ENCODE peak calls at places on chromosomes 5 and 9, in eight cellular contexts. A is mammary epithelial cell, T is right atrium auricular region, P is AG04449, W is IMR-90, Q is astrocyte of the cerebellum, X is foreskin fibroblast, N is upper lobe of left lung. L is an unnamed sample.
A peak's percentile ranks its signal among the peaks of the same experiment; 100 is the strongest.

GRCh38 chr9:133619791-133620190 is 10.6 kb upstream of the FAM163B start:
- DNase-seq in Q (no peak), T (no peak), X (no peak), A (no peak), W (no peak), P (no peak), N (no peak), L (no peak)

GRCh38 chr5:153797484-153797883 is 241.2 kb downstream of the FAM114A2 start:
- DNase-seq in A (no peak), T (no peak), W (no peak), Q (no peak), N (no peak), X (no peak), P (no peak), L (no peak)

GRCh38 chr9:70081120-70081495 is 37.5 kb downstream of the MAMDC2 start:
- DNase-seq in N (no peak), Q (peak; percentile 50), A (peak; percentile 64), X (peak; percentile 86), P (no peak), W (peak; percentile 76), T (no peak), L (peak; percentile 44)

GRCh38 chr5:176548967-176549444 is at the start of gene CDHR2:
- DNase-seq in Q (no peak), N (no peak), A (no peak), X (no peak), W (no peak), P (no peak), T (no peak), L (no peak)

GRCh38 chr5:1881731-1882336 is 891 bp downstream of the IRX4 start:
- DNase-seq in Q (no peak), X (no peak), N (peak; percentile 81), W (no peak), P (no peak), A (peak; percentile 53), T (no peak), L (no peak)

GRCh38 chr5:39816111-39816834 is 391.5 kb upstream of the DAB2 start:
- DNase-seq in P (no peak), X (no peak), N (no peak), T (no peak), Q (no peak), A (no peak), W (no peak), L (no peak)

GRCh38 chr9:27053369-27054057 is 48.0 kb upstream of the LRRC19 start:
- DNase-seq in Q (no peak), P (no peak), A (no peak), N (no peak), X (no peak), T (no peak), W (peak; percentile 34), L (no peak)

GRCh38 chr5:3943803-3944202 is 348.2 kb downstream of the IRX1 start:
- DNase-seq in W (no peak), Q (no peak), T (no peak), X (no peak), N (no peak), P (no peak), A (no peak), L (no peak)

GRCh38 chr9:126113176-126113575 is 213.5 kb upstream of the MVB12B start:
- DNase-seq in A (no peak), P (no peak), Q (no peak), N (no peak), W (no peak), T (no peak), X (no peak), L (no peak)

GRCh38 chr9:95116002-95116819 is 201.3 kb downstream of the FANCC start:
- DNase-seq in T (no peak), P (no peak), Q (no peak), W (no peak), X (no peak), A (no peak), N (no peak), L (no peak)

GRCh38 chr9:133734600-133735414 is 3.3 kb downstream of the SARDH start:
- DNase-seq in T (no peak), X (no peak), P (no peak), Q (no peak), A (no peak), N (peak; percentile 70), W (no peak), L (no peak)

GRCh38 chr5:116358911-116359418 is 215.7 kb downstream of the SEMA6A start:
- DNase-seq in T (no peak), A (no peak), N (no peak), X (no peak), W (no peak), Q (no peak), P (no peak), L (no peak)

GRCh38 chr9:15249042-15249818 is 57.8 kb downstream of the TTC39B start:
- DNase-seq in T (no peak), Q (peak; percentile 6), N (no peak), W (peak; percentile 87), X (peak; percentile 69), A (no peak), P (peak; percentile 24), L (peak; percentile 24)

GRCh38 chr9:92439921-92440750 is 15.9 kb upstream of the OMD start:
- DNase-seq in Q (no peak), W (peak; percentile 90), P (peak; percentile 26), A (peak; percentile 88), X (peak; percentile 71), T (no peak), N (no peak), L (peak; percentile 46)

GRCh38 chr5:154087260-154087659 is 48.5 kb downstream of the MFAP3 start:
- DNase-seq in N (no peak), W (no peak), A (no peak), X (no peak), T (no peak), Q (peak; percentile 54), P (no peak), L (no peak)

DNA sequence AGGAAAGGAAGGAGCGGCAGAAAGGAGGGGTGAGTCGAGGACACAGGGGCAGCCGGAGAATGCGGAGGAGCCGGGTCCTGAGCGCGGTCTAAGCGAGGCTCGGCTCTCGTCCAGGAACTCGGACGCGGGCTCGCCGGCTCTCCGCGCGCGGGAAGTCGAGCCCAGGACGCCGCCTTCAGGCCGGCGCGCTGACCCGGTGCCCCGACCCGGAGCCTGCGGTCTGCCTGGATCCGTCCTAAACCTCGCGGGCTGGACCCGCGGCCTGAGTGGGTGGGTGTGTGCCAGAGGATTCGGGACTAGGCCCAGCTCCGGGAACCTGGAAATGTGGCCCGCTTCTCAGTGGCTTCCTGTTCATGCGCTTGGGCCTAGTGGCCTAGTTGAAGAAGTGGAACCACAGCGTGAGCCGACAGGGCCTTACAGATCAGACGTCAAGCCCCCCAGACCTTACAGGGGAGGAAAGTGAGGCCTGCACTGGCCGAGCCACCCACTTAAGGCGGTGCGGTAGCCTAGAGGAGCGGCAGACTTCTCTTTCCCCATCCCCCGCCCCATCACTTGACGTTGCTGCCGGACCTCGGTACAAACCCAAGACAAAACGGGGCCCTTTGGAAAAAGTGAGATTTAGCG is 1.2 kb downstream of the CDKN2B-AS1 start:
- DNase-seq in A (no peak), T (peak; percentile 59), X (no peak), P (no peak), N (peak; percentile 93), W (peak; percentile 55), Q (no peak), L (no peak)
- H3K4me3 ChIP-seq in A (peak overlapping the region; percentile 94), T (peak overlapping the region; percentile 72), X (peak overlapping the region; percentile 90), P (peak overlapping the region; percentile 87), N (peak overlapping the region; percentile 96), W (peak overlapping the region; percentile 77), Q (peak overlapping the region; percentile 78), L (peak overlapping the region; percentile 91)

GRCh38 chr5:155898284-155898683 is 428.7 kb upstream of the SGCD start:
- DNase-seq in A (no peak), N (no peak), X (no peak), P (no peak), W (no peak), T (no peak), Q (no peak), L (no peak)
- H3K4me3 ChIP-seq in A (no peak overlapping the region), N (no peak overlapping the region), X (no peak overlapping the region), P (no peak overlapping the region), W (no peak overlapping the region), T (no peak overlapping the region), Q (no peak overlapping the region), L (no peak overlapping the region)

DNA sequence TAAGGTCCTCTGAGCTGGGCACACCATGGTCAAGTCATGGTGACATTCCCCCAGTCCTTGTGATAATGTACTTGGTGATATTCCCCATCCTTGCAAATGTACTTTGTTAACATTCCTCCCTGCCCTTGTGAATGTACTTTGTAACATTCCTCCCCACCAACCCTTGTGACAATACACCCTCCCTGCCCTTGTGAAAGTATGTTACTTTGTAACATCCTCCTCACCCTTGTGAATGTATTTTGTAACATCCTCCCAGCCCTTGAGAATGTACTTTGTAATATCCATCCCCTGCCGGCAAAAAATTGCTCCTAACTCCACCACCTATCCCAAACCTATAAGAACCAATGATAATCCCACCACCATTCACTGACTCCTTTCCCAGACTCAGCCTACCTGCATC is 53.3 kb downstream of the RAPGEF6 start:
- DNase-seq in W (no peak), N (no peak), Q (no peak), T (no peak), X (no peak), A (no peak), P (no peak), L (no peak)
- H3K4me3 ChIP-seq in W (no peak overlapping the region), N (no peak overlapping the region), Q (no peak overlapping the region), T (no peak overlapping the region), X (no peak overlapping the region), A (no peak overlapping the region), P (no peak overlapping the region), L (no peak overlapping the region)

GRCh38 chr5:81609810-81610375 is 141.0 kb downstream of the SSBP2 start:
- DNase-seq in P (no peak), N (peak; percentile 34), W (no peak), Q (no peak), T (no peak), A (peak; percentile 14), X (no peak), L (no peak)
- H3K4me3 ChIP-seq in P (no peak overlapping the region), N (no peak overlapping the region), W (no peak overlapping the region), Q (no peak overlapping the region), T (no peak overlapping the region), A (no peak overlapping the region), X (no peak overlapping the region), L (no peak overlapping the region)

GRCh38 chr5:73201547-73202513 is 28.8 kb downstream of the TMEM174 start:
- DNase-seq in N (peak; percentile 88), T (peak; percentile 61), P (no peak), W (peak; percentile 47), A (peak; percentile 49), X (peak; percentile 39), Q (no peak), L (no peak)
- H3K4me3 ChIP-seq in N (no peak overlapping the region), T (no peak overlapping the region), P (peak overlapping the region; percentile 8), W (no peak overlapping the region), A (no peak overlapping the region), X (no peak overlapping the region), Q (no peak overlapping the region), L (no peak overlapping the region)